ENCODE peak calls at places on chromosome 18, in six cellular contexts. I is HTR-8/SVneo; X is CD8-positive, alpha-beta memory T cell; Y is lower lobe of right lung; W is tibial artery; N is stimulated activated CD4-positive, alpha-beta T cell treated with anti-CD3 and anti-CD28 coated beads, Interleukin-12 subunit alpha, Interleukin-12 subunit beta, amount 100 ng/mL, for 4 hours. A is an unnamed sample.

GRCh38 chr18:39863916-39864315 is 2091.1 kb upstream of the PIK3C3 start:
- DNase-seq in I (no peak), X (no peak), Y (no peak), W (no peak), N (no peak), A (no peak)

GRCh38 chr18:50297621-50298442 is 10.3 kb upstream of the CXXC1 start:
- DNase-seq in I (peak; percentile 20), X (peak; percentile 64), Y (peak; percentile 87), W (peak; percentile 65), N (peak; percentile 51), A (peak; percentile 56)

GRCh38 chr18:31942301-31942998 is 478 bp downstream of the TRAPPC8 start:
- DNase-seq in I (peak; percentile 5), X (no peak), Y (peak; percentile 73), W (peak; percentile 25), N (no peak), A (peak; percentile 56)

GRCh38 chr18:74949611-74950010 is 259.3 kb downstream of the PTGR3 start:
- DNase-seq in I (no peak), X (no peak), Y (no peak), W (no peak), N (no peak), A (no peak)

GRCh38 chr18:79556829-79557585 is 122.6 kb upstream of the CTDP1 start:
- DNase-seq in I (no peak), X (no peak), Y (no peak), W (no peak), N (no peak), A (no peak)

GRCh38 chr18:25896178-25896780 is 194.1 kb downstream of the SS18 start:
- DNase-seq in I (peak; percentile 30), X (no peak), Y (no peak), W (no peak), N (no peak), A (peak; percentile 18)

GRCh38 chr18:59460060-59460395 is 101.0 kb upstream of the LMAN1 start:
- DNase-seq in I (no peak), X (no peak), Y (no peak), W (no peak), N (no peak), A (no peak)

GRCh38 chr18:71324356-71324755 is 1035.5 kb downstream of the SOCS6 start:
- DNase-seq in I (no peak), X (no peak), Y (no peak), W (no peak), N (no peak), A (no peak)

GRCh38 chr18:32550958-32551357 is 80.3 kb upstream of the GAREM1 start:
- DNase-seq in I (no peak), X (no peak), Y (no peak), W (no peak), N (no peak), A (peak; percentile 21)

GRCh38 chr18:29512761-29513160 is 1335.8 kb upstream of the CDH2 start:
- DNase-seq in I (no peak), X (no peak), Y (no peak), W (no peak), N (no peak), A (no peak)

GRCh38 chr18:55763298-55763697 is 175.3 kb upstream of the TCF4 start:
- DNase-seq in I (no peak), X (no peak), Y (no peak), W (no peak), N (no peak), A (peak; percentile 75)

GRCh38 chr18:78092901-78093300 is 843.3 kb downstream of the GALR1 start:
- DNase-seq in I (no peak), X (no peak), Y (no peak), W (no peak), N (no peak), A (no peak)

GRCh38 chr18:10168477-10168876 is 254.7 kb downstream of the VAPA start:
- DNase-seq in I (no peak), X (no peak), Y (no peak), W (no peak), N (no peak), A (no peak)

A was measured in bronchial epithelial cell.